ENCODE peak calls at places on chromosomes 1 and 21, in seven cellular contexts. L is foreskin fibroblast, O is H9, A is AG09309, Y is ovary, D is neural crest cell, W is MCF 10A. C is an unnamed sample.

GRCh38 chr1:47978486-47978885 is 18.7 kb downstream of the TRABD2B start:
- DNase-seq in A (no peak), L (no peak), O (no peak), Y (no peak), W (no peak), D (no peak), C (no peak)

GRCh38 chr1:115539736-115540135 is 102.0 kb upstream of the VANGL1 start:
- DNase-seq in L (no peak), O (no peak), Y (no peak), A (no peak), W (no peak), D (no peak), C (peak)

GRCh38 chr1:116390195-116390594 is 17.2 kb downstream of the ATP1A1 start:
- DNase-seq in O (no peak), W (no peak), L (no peak), A (no peak), Y (no peak), D (no peak), C (no peak)

GRCh38 chr1:7050751-7051665 is 265.8 kb downstream of the CAMTA1 start:
- DNase-seq in L (no peak), O (no peak), A (no peak), D (no peak), Y (no peak), W (no peak), C (no peak)

GRCh38 chr1:108182854-108183253 is 17.3 kb downstream of the SLC25A24 start:
- DNase-seq in Y (no peak), L (no peak), O (no peak), D (no peak), W (no peak), A (no peak), C (no peak)

GRCh38 chr1:79543435-79543834 is 536.9 kb upstream of the ADGRL4 start:
- DNase-seq in L (no peak), D (no peak), A (no peak), O (no peak), W (no peak), Y (no peak), C (no peak)

GRCh38 chr1:228471762-228472398 is 15.3 kb upstream of the RNF187 start:
- DNase-seq in L (no peak), W (peak), Y (no peak), D (no peak), O (peak), A (no peak), C (peak)

GRCh38 chr1:17485280-17485679 is 45.8 kb upstream of the RCC2 start:
- DNase-seq in L (no peak), O (peak), Y (no peak), W (peak), D (no peak), A (no peak), C (peak)

GRCh38 chr1:24151175-24151533 is 8.2 kb upstream of the IL22RA1 start:
- DNase-seq in L (no peak), Y (no peak), O (peak), A (no peak), D (no peak), W (peak), C (no peak)

GRCh38 chr1:246809473-246809872 is 85.3 kb downstream of the SCCPDH start:
- DNase-seq in W (no peak), O (no peak), D (no peak), A (no peak), L (no peak), Y (no peak), C (no peak)

GRCh38 chr1:94772840-94773239 is 47.3 kb upstream of the SLC44A3 start:
- DNase-seq in D (no peak), A (no peak), O (no peak), W (no peak), L (no peak), Y (no peak), C (no peak)

GRCh38 chr1:209542585-209542984 is 40.9 kb upstream of the CAMK1G start:
- DNase-seq in W (peak), D (no peak), O (no peak), L (no peak), A (no peak), Y (no peak), C (no peak)

GRCh38 chr1:228842094-228842775 is 107.0 kb downstream of the RHOU start:
- DNase-seq in A (no peak), O (no peak), Y (peak), D (no peak), L (peak), W (peak), C (peak)

GRCh38 chr1:101309334-101310221 is 72.8 kb downstream of the S1PR1 start:
- DNase-seq in Y (peak), W (peak), O (peak), D (peak), A (peak), L (peak), C (peak)

GRCh38 chr1:174968750-174969244 is 30.9 kb upstream of the CACYBP start:
- DNase-seq in O (no peak), D (no peak), W (peak), L (peak), Y (no peak), A (peak), C (peak)

GRCh38 chr1:67683306-67683705 is 1.7 kb upstream of the GADD45A start:
- DNase-seq in Y (no peak), L (peak), W (peak), D (no peak), O (no peak), A (no peak), C (peak)

GRCh38 chr1:19735419-19736127 is 64.1 kb downstream of the TMCO4 start:
- DNase-seq in A (peak), D (no peak), Y (no peak), W (peak), L (peak), O (no peak), C (peak)

GRCh38 chr1:56644941-56645662 is at the start of gene PRKAA2:
- DNase-seq in A (no peak), D (peak), L (peak), O (peak), Y (peak), W (no peak), C (peak)

GRCh38 chr1:246691622-246692495 is 32.4 kb upstream of the SCCPDH start:
- DNase-seq in A (no peak), W (no peak), Y (no peak), D (no peak), O (no peak), L (no peak), C (no peak)

GRCh38 chr1:229664133-229664689 is 38.2 kb downstream of the URB2 start:
- DNase-seq in O (no peak), A (no peak), L (no peak), W (peak), Y (no peak), D (no peak), C (peak)

GRCh38 chr1:234400773-234401172 is 27.5 kb downstream of the COA6 start:
- DNase-seq in L (no peak), Y (no peak), O (no peak), W (no peak), A (no peak), D (no peak), C (peak)

GRCh38 chr1:220922951-220923350 is 43.7 kb downstream of the HLX start:
- DNase-seq in W (no peak), D (no peak), A (no peak), Y (no peak), O (no peak), L (no peak), C (no peak)

GRCh38 chr1:243508303-243508713 is 252.5 kb downstream of the SDCCAG8 start:
- DNase-seq in O (no peak), Y (no peak), D (no peak), W (no peak), A (no peak), L (no peak), C (no peak)

GRCh38 chr1:109760581-109761226 is 3.0 kb downstream of the EPS8L3 start:
- DNase-seq in D (no peak), Y (peak), A (no peak), W (no peak), L (no peak), O (no peak), C (no peak)

GRCh38 chr1:92808353-92808752 is 23.4 kb upstream of the EVI5 start:
- DNase-seq in L (no peak), D (no peak), Y (no peak), O (no peak), W (no peak), A (no peak), C (peak)

GRCh38 chr1:186518822-186519381 is 58.0 kb upstream of the PDC start:
- DNase-seq in D (no peak), Y (no peak), A (no peak), W (no peak), O (no peak), L (no peak), C (no peak)

GRCh38 chr21:43367859-43368258 is 59.1 kb downstream of the SIK1 start:
- DNase-seq in Y (no peak), O (no peak), D (no peak), W (no peak), L (no peak), A (no peak), C (no peak)

GRCh38 chr1:115114308-115114707 is 25.0 kb upstream of the TSPAN2 start:
- DNase-seq in L (no peak), Y (no peak), A (no peak), O (no peak), W (peak), D (no peak), C (no peak)

DNA sequence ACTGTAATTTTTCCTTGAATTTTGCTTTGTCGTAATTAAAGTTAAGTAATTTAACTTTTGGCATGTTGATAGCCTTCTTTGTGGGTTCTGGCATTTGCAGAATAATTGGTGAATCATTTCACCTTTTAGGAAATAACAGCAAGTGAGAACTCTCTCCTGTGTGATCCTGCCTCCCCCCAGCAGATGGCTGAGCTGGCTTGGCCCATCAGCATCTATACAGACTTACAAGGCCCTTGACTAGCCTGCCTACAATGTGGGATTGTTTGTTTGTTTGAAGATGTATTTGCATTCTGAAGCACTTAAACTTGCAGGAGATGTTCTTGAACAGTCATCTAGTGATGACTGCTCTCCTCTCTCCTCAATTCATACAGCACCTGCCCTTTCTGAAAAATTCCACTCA is 55.9 kb downstream of the MACO1 start:
- DNase-seq in L (peak), A (no peak), W (no peak), Y (no peak), O (peak), D (no peak), C (peak)
- TF ChIP-seq CTCF in L (peak), A (peak), W (no peak), Y (no peak), O (peak), D (peak), C (peak)

GRCh38 chr1:212455406-212456165 is 22.9 kb downstream of the NENF start:
- DNase-seq in A (peak), L (peak), Y (peak), O (peak), D (peak), W (peak), C (peak)
- TF ChIP-seq CTCF in A (peak), L (peak), Y (peak), O (peak), D (peak), W (peak), C (peak)

GRCh38 chr1:13520985-13521384 is 7.2 kb upstream of the LRRC38 start:
- DNase-seq in W (no peak), L (no peak), A (no peak), O (no peak), D (no peak), Y (no peak), C (no peak)
- TF ChIP-seq CTCF in W (no peak), L (no peak), A (no peak), O (no peak), D (no peak), Y (no peak), C (no peak)

GRCh38 chr1:46132529-46133180 is at the start of gene PIK3R3:
- DNase-seq in A (peak), Y (peak), W (peak), D (peak), O (peak), L (peak), C (peak)
- TF ChIP-seq CTCF in A (no peak), Y (no peak), W (no peak), D (no peak), O (no peak), L (no peak), C (no peak)